ENCODE peak calls at places on chromosomes 16 and 17, in seven cellular contexts. One of them, this sample, is unnamed.

GRCh38 chr17:44115585-44116415 is 7.6 kb downstream of the HDAC5 start:
- DNase-seq in breast epithelium: no peak
- DNase-seq in Peyer's patch: no peak
- DNase-seq in suprapubic skin: no peak
- DNase-seq in heart left ventricle: no peak
- DNase-seq in esophagus squamous epithelium: no peak
- DNase-seq in uterus: no peak
- DNase-seq in this sample: no peak

GRCh38 chr16:23949630-23950290 is 114.0 kb downstream of the PRKCB start:
- DNase-seq in suprapubic skin: no peak
- DNase-seq in breast epithelium: no peak
- DNase-seq in heart left ventricle: peak
- DNase-seq in esophagus squamous epithelium: no peak
- DNase-seq in Peyer's patch: peak
- DNase-seq in uterus: no peak
- DNase-seq in this sample: no peak

GRCh38 chr16:68839831-68840230 is 3.5 kb upstream of the TANGO6 start:
- DNase-seq in Peyer's patch: peak
- DNase-seq in uterus: no peak
- DNase-seq in esophagus squamous epithelium: no peak
- DNase-seq in breast epithelium: no peak
- DNase-seq in suprapubic skin: no peak
- DNase-seq in heart left ventricle: no peak
- DNase-seq in this sample: no peak

GRCh38 chr17:8785547-8786412 is 13.4 kb downstream of the MFSD6L start:
- DNase-seq in Peyer's patch: peak
- DNase-seq in heart left ventricle: peak
- DNase-seq in esophagus squamous epithelium: no peak
- DNase-seq in suprapubic skin: no peak
- DNase-seq in uterus: peak
- DNase-seq in breast epithelium: peak
- DNase-seq in this sample: peak

GRCh38 chr17:63476494-63476856 is 386 bp upstream of the ACE start:
- DNase-seq in esophagus squamous epithelium: no peak
- DNase-seq in breast epithelium: no peak
- DNase-seq in uterus: no peak
- DNase-seq in suprapubic skin: no peak
- DNase-seq in heart left ventricle: no peak
- DNase-seq in Peyer's patch: no peak
- DNase-seq in this sample: no peak

GRCh38 chr17:39095309-39095686 is 56.1 kb downstream of the PLXDC1 start:
- DNase-seq in Peyer's patch: no peak
- DNase-seq in esophagus squamous epithelium: no peak
- DNase-seq in suprapubic skin: no peak
- DNase-seq in heart left ventricle: no peak
- DNase-seq in uterus: peak
- DNase-seq in breast epithelium: no peak
- DNase-seq in this sample: no peak

GRCh38 chr16:55572439-55572838 is 6.0 kb downstream of the CAPNS2 start:
- DNase-seq in uterus: no peak
- DNase-seq in Peyer's patch: no peak
- DNase-seq in esophagus squamous epithelium: no peak
- DNase-seq in heart left ventricle: no peak
- DNase-seq in breast epithelium: no peak
- DNase-seq in suprapubic skin: no peak
- DNase-seq in this sample: no peak

GRCh38 chr17:82410014-82410716 is 8.0 kb upstream of the HEXD start:
- DNase-seq in Peyer's patch: no peak
- DNase-seq in breast epithelium: no peak
- DNase-seq in uterus: no peak
- DNase-seq in heart left ventricle: no peak
- DNase-seq in suprapubic skin: no peak
- DNase-seq in esophagus squamous epithelium: no peak
- DNase-seq in this sample: no peak

GRCh38 chr17:27630607-27631408 is at the start of gene LGALS9:
- DNase-seq in esophagus squamous epithelium: no peak
- DNase-seq in uterus: no peak
- DNase-seq in suprapubic skin: no peak
- DNase-seq in Peyer's patch: peak
- DNase-seq in breast epithelium: no peak
- DNase-seq in heart left ventricle: peak
- DNase-seq in this sample: no peak

GRCh38 chr17:36950027-36950426 is 1.3 kb downstream of the AATF start:
- DNase-seq in Peyer's patch: no peak
- DNase-seq in suprapubic skin: no peak
- DNase-seq in esophagus squamous epithelium: no peak
- DNase-seq in uterus: no peak
- DNase-seq in heart left ventricle: no peak
- DNase-seq in breast epithelium: no peak
- DNase-seq in this sample: no peak

GRCh38 chr17:36947922-36948716 is 635 bp upstream of the AATF start:
- DNase-seq in suprapubic skin: no peak
- DNase-seq in heart left ventricle: no peak
- DNase-seq in uterus: no peak
- DNase-seq in esophagus squamous epithelium: no peak
- DNase-seq in Peyer's patch: no peak
- DNase-seq in breast epithelium: no peak
- DNase-seq in this sample: peak

GRCh38 chr17:36946726-36947091 is 2.0 kb upstream of the AATF start:
- DNase-seq in suprapubic skin: no peak
- DNase-seq in uterus: no peak
- DNase-seq in esophagus squamous epithelium: no peak
- DNase-seq in Peyer's patch: no peak
- DNase-seq in breast epithelium: no peak
- DNase-seq in heart left ventricle: no peak
- DNase-seq in this sample: no peak

GRCh38 chr17:36949461-36949927 is 740 bp downstream of the AATF start:
- DNase-seq in breast epithelium: no peak
- DNase-seq in suprapubic skin: no peak
- DNase-seq in heart left ventricle: no peak
- DNase-seq in esophagus squamous epithelium: no peak
- DNase-seq in uterus: no peak
- DNase-seq in Peyer's patch: no peak
- DNase-seq in this sample: no peak

DNA sequence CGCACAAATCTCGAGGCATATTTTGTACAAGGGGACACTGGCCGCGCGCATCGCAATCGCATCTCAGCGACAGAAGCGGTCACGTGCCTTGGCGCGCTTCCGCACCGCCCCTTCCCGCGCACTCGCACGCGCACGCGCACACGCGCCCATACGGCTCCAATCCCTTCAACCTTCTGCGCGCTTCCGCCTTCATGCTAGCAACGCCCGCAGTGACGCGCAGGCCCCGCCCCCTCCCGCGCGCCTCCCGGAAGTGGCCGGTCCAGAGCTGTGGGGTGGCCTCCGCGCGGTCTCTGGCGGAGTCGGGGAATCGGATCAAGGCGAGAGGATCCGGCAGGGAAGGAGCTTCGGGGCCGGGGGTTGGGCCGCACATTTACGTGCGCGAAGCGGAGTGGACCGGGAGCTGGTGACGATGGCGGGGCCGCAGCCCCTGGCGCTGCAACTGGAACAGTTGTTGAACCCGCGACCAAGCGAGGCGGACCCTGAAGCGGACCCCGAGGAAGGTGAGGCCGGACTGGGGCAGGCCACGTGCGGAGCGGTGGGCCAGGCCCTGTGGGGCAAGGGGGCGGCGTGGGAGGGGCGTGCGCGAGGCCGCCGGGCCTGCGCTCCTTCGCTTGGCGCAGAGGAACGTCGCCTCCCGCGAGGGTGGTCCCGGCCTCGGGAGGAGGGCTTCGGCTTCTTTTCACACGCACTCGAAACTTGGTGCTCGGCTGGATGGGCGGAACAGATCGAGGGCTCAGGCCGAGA is at the start of gene AATF:
- DNase-seq in breast epithelium: peak
- DNase-seq in esophagus squamous epithelium: peak
- DNase-seq in uterus: peak
- DNase-seq in heart left ventricle: peak
- DNase-seq in Peyer's patch: peak
- DNase-seq in suprapubic skin: peak
- DNase-seq in this sample: peak
- TF ChIP-seq POLR2A in breast epithelium: peak
- TF ChIP-seq POLR2A in esophagus squamous epithelium: peak
- TF ChIP-seq POLR2A in uterus: peak
- TF ChIP-seq POLR2A in heart left ventricle: peak
- TF ChIP-seq POLR2A in Peyer's patch: peak
- TF ChIP-seq POLR2A in suprapubic skin: peak
- TF ChIP-seq POLR2A in this sample: peak

GRCh38 chr17:30292490-30292858 is 730 bp upstream of the BLMH start:
- DNase-seq in esophagus squamous epithelium: no peak
- DNase-seq in suprapubic skin: no peak
- DNase-seq in uterus: no peak
- DNase-seq in heart left ventricle: no peak
- DNase-seq in Peyer's patch: no peak
- DNase-seq in breast epithelium: no peak
- DNase-seq in this sample: no peak

GRCh38 chr17:30290077-30290476 is 1.7 kb downstream of the BLMH start:
- DNase-seq in suprapubic skin: no peak
- DNase-seq in esophagus squamous epithelium: no peak
- DNase-seq in Peyer's patch: no peak
- DNase-seq in uterus: no peak
- DNase-seq in heart left ventricle: no peak
- DNase-seq in breast epithelium: no peak
- DNase-seq in this sample: no peak

GRCh38 chr17:30291571-30292489 is at the start of gene BLMH:
- DNase-seq in suprapubic skin: no peak
- DNase-seq in esophagus squamous epithelium: no peak
- DNase-seq in Peyer's patch: peak
- DNase-seq in breast epithelium: peak
- DNase-seq in uterus: peak
- DNase-seq in heart left ventricle: peak
- DNase-seq in this sample: peak

GRCh38 chr17:30296499-30297038 is 4.8 kb upstream of the BLMH start:
- DNase-seq in suprapubic skin: no peak
- DNase-seq in uterus: no peak
- DNase-seq in breast epithelium: no peak
- DNase-seq in esophagus squamous epithelium: no peak
- DNase-seq in Peyer's patch: no peak
- DNase-seq in heart left ventricle: no peak
- DNase-seq in this sample: no peak

DNA sequence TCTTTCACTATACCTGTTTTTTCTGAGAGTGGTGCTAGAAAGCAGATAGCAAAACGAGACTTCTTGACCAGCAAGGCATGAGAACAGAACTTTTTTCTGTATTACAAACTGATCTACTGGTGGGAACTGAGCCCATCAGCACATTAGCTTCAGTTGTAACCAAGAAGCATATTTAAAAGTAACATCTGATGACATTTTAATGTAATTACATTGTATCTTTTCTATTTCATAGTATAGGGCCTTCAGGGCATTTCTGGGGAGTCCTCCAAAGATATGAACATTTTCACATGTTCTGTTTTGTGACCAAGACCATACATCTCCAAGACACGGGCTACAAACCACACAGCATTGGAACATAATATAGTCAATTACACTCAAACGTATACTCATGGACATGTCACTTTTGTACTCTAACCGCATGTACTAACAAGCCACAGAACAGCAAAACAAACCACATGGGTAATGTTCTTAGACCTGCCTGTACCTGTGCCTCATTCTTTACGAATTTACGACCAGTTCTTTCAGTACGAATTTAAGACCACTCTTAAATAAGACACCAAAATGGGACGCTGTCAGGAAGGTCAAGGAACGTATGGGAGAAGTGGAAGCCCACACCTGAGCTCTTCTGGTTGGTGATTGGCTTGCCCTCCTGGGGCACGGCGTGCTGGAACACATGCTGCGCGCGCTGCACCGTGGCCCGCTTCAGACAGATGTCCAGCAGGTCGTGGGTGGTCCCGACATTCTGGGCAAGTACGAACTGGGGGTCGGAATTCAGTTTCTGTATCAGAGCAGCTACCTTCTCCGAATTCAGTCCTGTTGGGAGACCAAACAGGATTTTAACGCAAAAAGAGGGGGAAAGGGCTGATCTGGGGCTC is 811 bp downstream of the BLMH start:
- DNase-seq in uterus: peak
- DNase-seq in breast epithelium: no peak
- DNase-seq in esophagus squamous epithelium: no peak
- DNase-seq in Peyer's patch: peak
- DNase-seq in suprapubic skin: no peak
- DNase-seq in heart left ventricle: peak
- DNase-seq in this sample: no peak
- TF ChIP-seq POLR2A in uterus: no peak
- TF ChIP-seq POLR2A in breast epithelium: no peak
- TF ChIP-seq POLR2A in esophagus squamous epithelium: no peak
- TF ChIP-seq POLR2A in Peyer's patch: no peak
- TF ChIP-seq POLR2A in suprapubic skin: no peak
- TF ChIP-seq POLR2A in heart left ventricle: no peak
- TF ChIP-seq POLR2A in this sample: no peak

DNA sequence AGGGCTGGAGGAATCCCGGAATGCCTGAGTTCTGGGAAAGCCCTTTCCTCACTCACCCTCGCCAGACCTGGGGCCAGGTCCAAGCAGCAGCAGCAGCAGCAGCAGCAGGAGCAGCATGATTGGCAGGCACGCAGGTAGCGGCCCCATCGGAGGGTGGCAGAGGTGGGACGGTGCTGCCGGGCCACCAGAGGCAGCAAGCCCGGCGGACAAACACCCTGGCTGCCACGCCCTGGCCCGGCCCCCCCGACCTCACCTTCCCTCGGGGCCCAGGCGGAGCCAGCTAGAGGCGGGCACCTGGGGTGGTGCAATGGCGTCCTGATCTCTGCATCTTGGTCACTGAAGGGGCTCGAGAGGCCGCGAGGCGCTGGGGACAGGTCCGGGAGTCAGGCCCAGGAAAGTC is 122.4 kb downstream of the LAT start:
- DNase-seq in Peyer's patch: no peak
- DNase-seq in suprapubic skin: no peak
- DNase-seq in esophagus squamous epithelium: no peak
- DNase-seq in uterus: no peak
- DNase-seq in breast epithelium: no peak
- DNase-seq in heart left ventricle: no peak
- DNase-seq in this sample: no peak
- TF ChIP-seq POLR2A in Peyer's patch: no peak
- TF ChIP-seq POLR2A in suprapubic skin: no peak
- TF ChIP-seq POLR2A in esophagus squamous epithelium: no peak
- TF ChIP-seq POLR2A in uterus: no peak
- TF ChIP-seq POLR2A in breast epithelium: no peak
- TF ChIP-seq POLR2A in heart left ventricle: no peak
- TF ChIP-seq POLR2A in this sample: no peak

GRCh38 chr17:50863931-50864330 is 2.2 kb downstream of the TOB1 start:
- DNase-seq in heart left ventricle: no peak
- DNase-seq in breast epithelium: no peak
- DNase-seq in suprapubic skin: no peak
- DNase-seq in esophagus squamous epithelium: no peak
- DNase-seq in Peyer's patch: no peak
- DNase-seq in uterus: no peak
- DNase-seq in this sample: no peak

GRCh38 chr17:50864747-50865059 is 1.5 kb downstream of the TOB1 start:
- DNase-seq in esophagus squamous epithelium: no peak
- DNase-seq in suprapubic skin: no peak
- DNase-seq in breast epithelium: no peak
- DNase-seq in heart left ventricle: no peak
- DNase-seq in Peyer's patch: no peak
- DNase-seq in uterus: no peak
- DNase-seq in this sample: no peak

GRCh38 chr17:50861822-50862528 is 4.2 kb downstream of the TOB1 start:
- DNase-seq in suprapubic skin: no peak
- DNase-seq in breast epithelium: no peak
- DNase-seq in uterus: no peak
- DNase-seq in esophagus squamous epithelium: no peak
- DNase-seq in Peyer's patch: no peak
- DNase-seq in heart left ventricle: no peak
- DNase-seq in this sample: no peak

GRCh38 chr17:50865060-50865867 is 890 bp downstream of the TOB1 start:
- DNase-seq in breast epithelium: no peak
- DNase-seq in suprapubic skin: no peak
- DNase-seq in heart left ventricle: peak
- DNase-seq in esophagus squamous epithelium: no peak
- DNase-seq in uterus: peak
- DNase-seq in Peyer's patch: peak
- DNase-seq in this sample: no peak

GRCh38 chr17:50863221-50863843 is 2.8 kb downstream of the TOB1 start:
- DNase-seq in esophagus squamous epithelium: no peak
- DNase-seq in breast epithelium: no peak
- DNase-seq in uterus: no peak
- DNase-seq in heart left ventricle: no peak
- DNase-seq in suprapubic skin: no peak
- DNase-seq in Peyer's patch: peak
- DNase-seq in this sample: no peak
- TF ChIP-seq POLR2A in esophagus squamous epithelium: no peak
- TF ChIP-seq POLR2A in breast epithelium: no peak
- TF ChIP-seq POLR2A in uterus: no peak
- TF ChIP-seq POLR2A in heart left ventricle: no peak
- TF ChIP-seq POLR2A in suprapubic skin: no peak
- TF ChIP-seq POLR2A in Peyer's patch: peak
- TF ChIP-seq POLR2A in this sample: no peak

This sample was measured in H54.